ENCODE peak calls at places on chromosomes 6 and 20, in ten cellular contexts. E, T, L, S, Q, N, X, W, U and Z are unnamed samples.

GRCh38 chr6:84344005-84344404 is 116.6 kb upstream of the CEP162 start:
- DNase-seq in Q (no peak), L (no peak), W (no peak), N (no peak), T (no peak), S (no peak), X (no peak), E (no peak), U (no peak), Z (no peak)

GRCh38 chr6:84764332-84765049 is at the start of gene TBX18:
- DNase-seq in T (peak; percentile 98), Q (peak; percentile 63), N (peak; percentile 89), W (peak; percentile 97), L (peak; percentile 82), S (peak; percentile 74), X (no peak), E (peak; percentile 95), U (peak; percentile 83), Z (no peak)

GRCh38 chr6:5674723-5675122 is 332.0 kb downstream of the NRN1 start:
- DNase-seq in T (no peak), U (no peak), S (no peak), X (no peak), Q (peak; percentile 26), N (no peak), L (no peak), W (no peak), E (no peak), Z (no peak)

GRCh38 chr20:37457928-37458327 is 63.1 kb upstream of the NNAT start:
- DNase-seq in W (no peak), X (no peak), Q (no peak), E (no peak), N (no peak), L (no peak), S (no peak), T (no peak), U (no peak), Z (no peak)

GRCh38 chr20:57654363-57654997 is 34.3 kb upstream of the ZBP1 start:
- DNase-seq in Q (peak; percentile 49), W (peak; percentile 76), X (peak; percentile 79), U (peak; percentile 53), E (peak; percentile 76), N (peak; percentile 26), S (peak; percentile 61), T (no peak), L (peak; percentile 67), Z (no peak)

GRCh38 chr6:142322504-142323198 is 20.8 kb downstream of the ADGRG6 start:
- DNase-seq in E (no peak), N (no peak), S (no peak), U (no peak), Q (no peak), W (no peak), L (no peak), X (no peak), T (no peak), Z (no peak)

GRCh38 chr20:46970937-46971630 is 76.4 kb downstream of the EYA2 start:
- DNase-seq in S (no peak), N (no peak), W (peak; percentile 87), X (peak; percentile 85), U (peak; percentile 43), E (peak; percentile 82), Q (no peak), T (no peak), L (no peak), Z (no peak)

GRCh38 chr20:19212524-19213502 is at the start of gene SLC24A3:
- DNase-seq in X (peak; percentile 81), U (no peak), W (peak; percentile 75), N (peak; percentile 75), S (peak; percentile 92), T (peak; percentile 68), E (peak; percentile 86), L (peak; percentile 79), Q (peak; percentile 74), Z (peak; percentile 34)

GRCh38 chr20:31835977-31836852 is 9.2 kb downstream of the FOXS1 start:
- DNase-seq in E (peak; percentile 84), Q (peak; percentile 91), X (peak; percentile 58), S (peak; percentile 86), U (no peak), T (peak; percentile 92), N (peak; percentile 90), W (no peak), L (peak; percentile 73), Z (peak; percentile 53)

GRCh38 chr6:63307581-63308246 is 12.1 kb downstream of the LGSN start:
- DNase-seq in U (no peak), W (no peak), Q (peak; percentile 15), E (peak; percentile 46), X (peak; percentile 46), T (no peak), N (no peak), L (no peak), S (no peak), Z (peak; percentile 8)

GRCh38 chr6:42890311-42891198 is 11.1 kb downstream of the RPL7L1 start:
- DNase-seq in X (peak; percentile 95), N (peak; percentile 95), T (peak; percentile 93), E (peak; percentile 95), L (peak; percentile 92), W (peak; percentile 95), S (peak; percentile 95), U (peak; percentile 91), Q (peak; percentile 96), Z (peak; percentile 92)

GRCh38 chr6:5243069-5243468 is 17.7 kb downstream of the LYRM4 start:
- DNase-seq in S (no peak), L (no peak), X (no peak), U (no peak), Q (no peak), T (no peak), W (no peak), E (no peak), N (no peak), Z (no peak)

GRCh38 chr6:44169154-44169553 is 10.5 kb downstream of the CAPN11 start:
- DNase-seq in L (no peak), Q (peak; percentile 58), N (no peak), X (no peak), W (no peak), T (no peak), S (no peak), U (no peak), E (no peak), Z (no peak)

GRCh38 chr20:57030611-57031600 is 235.5 kb downstream of the BMP7 start:
- DNase-seq in E (peak; percentile 31), U (no peak), W (no peak), T (no peak), X (no peak), S (no peak), N (no peak), Q (no peak), L (no peak), Z (no peak)

GRCh38 chr20:57092112-57092899 is 174.1 kb downstream of the BMP7 start:
- DNase-seq in S (peak; percentile 74), W (peak; percentile 85), E (peak; percentile 86), X (peak; percentile 91), Q (peak; percentile 60), L (peak; percentile 19), N (peak; percentile 50), T (no peak), U (peak; percentile 61), Z (peak; percentile 57)

GRCh38 chr6:21588812-21589811 is 4.4 kb upstream of the SOX4 start:
- DNase-seq in Q (peak; percentile 90), X (peak; percentile 91), E (peak; percentile 93), W (peak; percentile 90), S (peak; percentile 94), U (no peak), L (peak; percentile 89), T (peak; percentile 84), N (peak; percentile 85), Z (peak; percentile 85)

GRCh38 chr20:37669062-37669772 is 24.6 kb upstream of the CTNNBL1 start:
- DNase-seq in N (no peak), T (no peak), U (no peak), X (peak; percentile 44), Q (no peak), S (no peak), W (peak; percentile 61), E (no peak), L (no peak), Z (no peak)

GRCh38 chr6:7522873-7523272 is 18.6 kb upstream of the DSP start:
- DNase-seq in W (no peak), S (no peak), U (no peak), N (no peak), L (no peak), T (no peak), X (no peak), E (no peak), Q (no peak), Z (no peak)

GRCh38 chr6:113632220-113632864 is 224.8 kb upstream of the MARCKS start:
- DNase-seq in Q (peak; percentile 73), E (peak; percentile 78), N (peak; percentile 40), W (no peak), S (no peak), T (peak; percentile 27), X (peak; percentile 34), U (no peak), L (no peak), Z (peak; percentile 71)

GRCh38 chr6:170096191-170096802 is 194.6 kb downstream of the DLL1 start:
- DNase-seq in S (peak; percentile 46), X (no peak), W (peak; percentile 21), E (no peak), U (no peak), N (no peak), Q (no peak), T (peak; percentile 7), L (peak; percentile 20), Z (no peak)
- TF ChIP-seq CTCF in S (no peak), X (no peak), W (no peak), E (no peak), U (no peak), N (no peak), Q (no peak), T (no peak), L (no peak), Z (no peak)

GRCh38 chr6:24910331-24910849 is 25.4 kb downstream of the RIPOR2 start:
- DNase-seq in U (no peak), X (no peak), S (peak; percentile 66), Q (no peak), N (no peak), L (peak; percentile 55), W (peak; percentile 46), E (no peak), T (no peak), Z (peak; percentile 69)
- H3K27me3 ChIP-seq in U (no peaks in the 10 kb centered on the region), X (peaks cover 4% of the 10 kb centered on the region), S (no peaks in the 10 kb centered on the region), Q (no peaks in the 10 kb centered on the region), N (no peaks in the 10 kb centered on the region), L (no peaks in the 10 kb centered on the region), W (no peaks in the 10 kb centered on the region), E (peaks cover 32% of the 10 kb centered on the region), T (no peaks in the 10 kb centered on the region), Z (no peaks in the 10 kb centered on the region)

DNA sequence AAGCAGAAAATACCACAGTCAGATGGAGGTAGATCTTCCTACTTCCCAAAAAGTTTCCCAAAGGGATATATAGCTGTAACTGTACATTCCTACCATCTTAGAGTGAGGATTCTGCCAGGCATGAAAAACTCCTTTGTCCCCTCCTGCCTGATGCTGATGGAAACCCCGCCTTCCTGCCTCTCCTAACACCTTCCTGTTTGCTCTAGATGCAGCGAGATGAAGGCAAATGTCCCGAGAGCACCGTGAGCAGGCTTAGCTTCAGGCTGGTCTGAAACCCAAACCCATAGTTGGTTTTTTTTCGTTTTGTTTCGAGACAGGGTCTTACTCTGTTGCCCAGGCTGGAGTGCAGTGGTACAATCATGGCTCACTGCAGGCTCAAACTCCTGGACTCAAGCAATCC is 55.6 kb downstream of the MYB start:
- DNase-seq in W (no peak), T (no peak), X (no peak), E (no peak), Q (no peak), N (no peak), L (no peak), S (no peak), U (no peak), Z (no peak)
- TF ChIP-seq CTCF in W (no peak), T (no peak), X (no peak), E (no peak), Q (no peak), N (no peak), L (no peak), S (no peak), U (no peak), Z (no peak)

GRCh38 chr20:61572789-61573188 is 320.7 kb downstream of the CDH4 start:
- DNase-seq in X (no peak), N (no peak), T (no peak), L (no peak), W (no peak), E (no peak), Q (no peak), S (no peak), U (no peak), Z (no peak)
- H3K27me3 ChIP-seq in X (no peaks in the 10 kb centered on the region), N (no peaks in the 10 kb centered on the region), T (no peaks in the 10 kb centered on the region), L (no peaks in the 10 kb centered on the region), W (peaks cover 2% of the 10 kb centered on the region), E (peaks cover 8% of the 10 kb centered on the region), Q (peaks cover 3% of the 10 kb centered on the region), S (no peaks in the 10 kb centered on the region), U (no peaks in the 10 kb centered on the region), Z (no peaks in the 10 kb centered on the region)